ENCODE peak calls at places on chromosomes 1 and 21, in five cellular contexts. One of them, this sample, is unnamed.

GRCh38 chr1:75723989-75724471 is 479 bp upstream of the ACADM start:
- DNase-seq in T-cell: peak; percentile 39
- DNase-seq in Right ventricle myocardium superior: peak; percentile 90
- DNase-seq in germinal center: peak; percentile 77
- DNase-seq in naive B cell: no peak
- DNase-seq in this sample: peak; percentile 95

GRCh38 chr1:34371829-34372532 is 195.3 kb downstream of the C1orf94 start:
- DNase-seq in T-cell: no peak
- DNase-seq in Right ventricle myocardium superior: no peak
- DNase-seq in germinal center: no peak
- DNase-seq in naive B cell: no peak
- DNase-seq in this sample: no peak

GRCh38 chr21:34933609-34934345 is 115.3 kb downstream of the RUNX1 start:
- DNase-seq in T-cell: peak; percentile 24
- DNase-seq in Right ventricle myocardium superior: no peak
- DNase-seq in germinal center: peak; percentile 28
- DNase-seq in naive B cell: peak; percentile 64
- DNase-seq in this sample: no peak

GRCh38 chr21:25171438-25171837 is 435.8 kb downstream of the MRPL39 start:
- DNase-seq in T-cell: no peak
- DNase-seq in Right ventricle myocardium superior: no peak
- DNase-seq in germinal center: no peak
- DNase-seq in naive B cell: no peak
- DNase-seq in this sample: no peak

GRCh38 chr1:202146993-202147392 is 2.5 kb upstream of the ARL8A start:
- DNase-seq in T-cell: no peak
- DNase-seq in Right ventricle myocardium superior: no peak
- DNase-seq in germinal center: no peak
- DNase-seq in naive B cell: no peak
- DNase-seq in this sample: no peak

GRCh38 chr1:75097686-75098085 is 36.5 kb upstream of the LHX8 start:
- DNase-seq in T-cell: no peak
- DNase-seq in Right ventricle myocardium superior: no peak
- DNase-seq in germinal center: no peak
- DNase-seq in naive B cell: no peak
- DNase-seq in this sample: no peak

GRCh38 chr1:150887018-150887417 is at the start of gene CTXND2:
- DNase-seq in T-cell: no peak
- DNase-seq in Right ventricle myocardium superior: no peak
- DNase-seq in germinal center: no peak
- DNase-seq in naive B cell: no peak
- DNase-seq in this sample: no peak

GRCh38 chr1:167291539-167292195 is 71.0 kb downstream of the POU2F1 start:
- DNase-seq in T-cell: no peak
- DNase-seq in Right ventricle myocardium superior: no peak
- DNase-seq in germinal center: no peak
- DNase-seq in naive B cell: no peak
- DNase-seq in this sample: no peak

GRCh38 chr21:16563795-16564194 is 834.0 kb downstream of the USP25 start:
- DNase-seq in T-cell: no peak
- DNase-seq in Right ventricle myocardium superior: peak; percentile 31
- DNase-seq in germinal center: no peak
- DNase-seq in naive B cell: no peak
- DNase-seq in this sample: no peak

GRCh38 chr1:16082283-16083038 is 9.0 kb upstream of the FAM131C start:
- DNase-seq in T-cell: peak; percentile 43
- DNase-seq in Right ventricle myocardium superior: peak; percentile 80
- DNase-seq in germinal center: peak; percentile 63
- DNase-seq in naive B cell: peak; percentile 26
- DNase-seq in this sample: peak; percentile 90

GRCh38 chr1:22452401-22452963 is 831 bp downstream of the ZBTB40 start:
- DNase-seq in T-cell: no peak
- DNase-seq in Right ventricle myocardium superior: no peak
- DNase-seq in germinal center: peak; percentile 9
- DNase-seq in naive B cell: no peak
- DNase-seq in this sample: no peak

GRCh38 chr1:59674605-59675004 is 140.1 kb upstream of the HOOK1 start:
- DNase-seq in T-cell: no peak
- DNase-seq in Right ventricle myocardium superior: no peak
- DNase-seq in germinal center: no peak
- DNase-seq in naive B cell: no peak
- DNase-seq in this sample: no peak

This sample was measured in aorta.